ENCODE peak calls at places on chromosomes 16 and 17, in nine cellular contexts. F, A, I, M, N, Q, E, S and R are unnamed samples.
A peak's percentile ranks its signal among the peaks of the same experiment; 100 is the strongest.

GRCh38 chr16:10979717-10980601 is 35.6 kb downstream of the CLEC16A start:
- DNase-seq in F (no peak), A (no peak), I (no peak), M (no peak), N (no peak), Q (no peak), E (no peak), S (no peak), R (no peak)

GRCh38 chr17:65381160-65381559 is 180.3 kb downstream of the AXIN2 start:
- DNase-seq in F (no peak), A (no peak), I (no peak), M (no peak), N (no peak), Q (no peak), E (no peak), S (no peak), R (no peak)

GRCh38 chr17:51540151-51540550 is 279.8 kb downstream of the UTP18 start:
- DNase-seq in F (no peak), A (no peak), I (no peak), M (no peak), N (no peak), Q (no peak), E (peak; percentile 5), S (no peak), R (no peak)

GRCh38 chr16:57824880-57825279 is 22.6 kb upstream of the KIFC3 start:
- DNase-seq in F (no peak), A (no peak), I (no peak), M (no peak), N (no peak), Q (no peak), E (no peak), S (no peak), R (no peak)

GRCh38 chr17:614637-615546 is 99.7 kb downstream of the VPS53 start:
- DNase-seq in F (no peak), A (no peak), I (peak; percentile 72), M (no peak), N (no peak), Q (no peak), E (peak; percentile 56), S (no peak), R (peak; percentile 80)

GRCh38 chr17:8285270-8286181 is 2.9 kb upstream of the RANGRF start:
- DNase-seq in F (no peak), A (no peak), I (no peak), M (no peak), N (no peak), Q (no peak), E (no peak), S (no peak), R (no peak)

GRCh38 chr16:2326191-2326590 is 14.3 kb downstream of the ABCA3 start:
- DNase-seq in F (no peak), A (no peak), I (no peak), M (no peak), N (no peak), Q (no peak), E (no peak), S (no peak), R (no peak)

GRCh38 chr16:87860553-87861299 is 8.6 kb downstream of the SLC7A5 start:
- DNase-seq in F (no peak), A (no peak), I (peak; percentile 78), M (no peak), N (peak; percentile 68), Q (no peak), E (peak; percentile 87), S (peak; percentile 27), R (peak; percentile 88)

GRCh38 chr17:6857336-6857735 is 25.8 kb upstream of the TEKT1 start:
- DNase-seq in F (no peak), A (no peak), I (no peak), M (no peak), N (no peak), Q (no peak), E (no peak), S (no peak), R (no peak)

GRCh38 chr16:69286941-69287713 is 24.0 kb upstream of the VPS4A start:
- DNase-seq in F (no peak), A (no peak), I (peak; percentile 78), M (no peak), N (peak; percentile 55), Q (peak; percentile 23), E (peak; percentile 82), S (peak; percentile 22), R (peak; percentile 66)

GRCh38 chr16:19805459-19806160 is 79.0 kb downstream of the GPRC5B start:
- DNase-seq in F (no peak), A (no peak), I (no peak), M (no peak), N (no peak), Q (no peak), E (peak; percentile 36), S (no peak), R (no peak)

GRCh38 chr16:592518-593306 is 2.8 kb downstream of the RAB40C start:
- DNase-seq in F (no peak), A (no peak), I (no peak), M (no peak), N (peak; percentile 51), Q (peak; percentile 85), E (no peak), S (peak; percentile 54), R (no peak)

GRCh38 chr16:84096447-84097005 is 20.2 kb downstream of the MBTPS1 start:
- DNase-seq in F (no peak), A (no peak), I (no peak), M (no peak), N (no peak), Q (peak; percentile 36), E (no peak), S (no peak), R (no peak)

GRCh38 chr17:79619636-79620206 is 8.9 kb upstream of the RBFOX3 start:
- DNase-seq in F (no peak), A (no peak), I (no peak), M (no peak), N (no peak), Q (no peak), E (no peak), S (no peak), R (no peak)

GRCh38 chr16:847681-848445 is 47.3 kb upstream of the GNG13 start:
- DNase-seq in F (no peak), A (no peak), I (no peak), M (no peak), N (no peak), Q (no peak), E (no peak), S (no peak), R (no peak)

GRCh38 chr16:75248142-75248535 is 3.3 kb downstream of the BCAR1 start:
- DNase-seq in F (no peak), A (no peak), I (no peak), M (no peak), N (no peak), Q (no peak), E (no peak), S (no peak), R (no peak)

GRCh38 chr17:28384281-28385036 is 13.0 kb downstream of the SARM1 start:
- DNase-seq in F (peak; percentile 54), A (peak; percentile 51), I (no peak), M (no peak), N (no peak), Q (no peak), E (no peak), S (no peak), R (no peak)

GRCh38 chr17:83064732-83065659 is 14.4 kb upstream of the METRNL start:
- DNase-seq in F (no peak), A (no peak), I (no peak), M (no peak), N (no peak), Q (no peak), E (no peak), S (no peak), R (no peak)

GRCh38 chr17:73632513-73632912 is 11.7 kb downstream of the SDK2 start:
- DNase-seq in F (no peak), A (no peak), I (no peak), M (no peak), N (no peak), Q (no peak), E (no peak), S (no peak), R (no peak)

GRCh38 chr16:68332411-68333121 is 21.7 kb downstream of the PRMT7 start:
- DNase-seq in F (no peak), A (no peak), I (peak; percentile 52), M (no peak), N (no peak), Q (no peak), E (no peak), S (no peak), R (peak; percentile 36)